ENCODE peak calls at places on chromosomes 5 and 9, in seven cellular contexts. A is stomach; Q is lung microvascular endothelial cell; H is RCC 7860; M is dorsolateral prefrontal cortex; G is stimulated activated effector memory CD8-positive, alpha-beta T cell treated with anti-CD3 and anti-CD28 coated beads, Interleukin-12 subunit alpha, Interleukin-12 subunit beta, amount 100 ng/mL, for 72 hours; Y is A172. P is an unnamed sample.

GRCh38 chr5:97131139-97131710 is 11.2 kb downstream of the LIX1 start:
- DNase-seq in A (no peak), Q (peak; percentile 6), H (no peak), M (no peak), G (no peak), Y (peak; percentile 47), P (no peak)

GRCh38 chr5:169142264-169142970 is 158.5 kb downstream of the SLIT3 start:
- DNase-seq in A (peak; percentile 94), Q (no peak), H (no peak), M (no peak), G (no peak), Y (peak; percentile 80), P (peak; percentile 57)

GRCh38 chr5:522899-523657 is 1.2 kb downstream of the SLC9A3 start:
- DNase-seq in A (peak; percentile 38), Q (no peak), H (no peak), M (no peak), G (no peak), Y (no peak), P (no peak)

GRCh38 chr5:174338204-174339010 is 292.9 kb downstream of the NSG2 start:
- DNase-seq in A (no peak), Q (no peak), H (peak; percentile 47), M (no peak), G (no peak), Y (peak; percentile 89), P (no peak)

GRCh38 chr5:5270958-5271605 is 131.0 kb downstream of the ADAMTS16 start:
- DNase-seq in A (peak; percentile 72), Q (no peak), H (peak; percentile 92), M (peak; percentile 45), G (no peak), Y (peak; percentile 94), P (peak; percentile 86)

GRCh38 chr9:8338249-8338721 is 538.7 kb upstream of the DMAC1 start:
- DNase-seq in A (no peak), Q (no peak), H (no peak), M (no peak), G (no peak), Y (no peak), P (no peak)

GRCh38 chr9:106707291-106707690 is 155.7 kb upstream of the ZNF462 start:
- DNase-seq in A (no peak), Q (no peak), H (no peak), M (no peak), G (no peak), Y (no peak), P (no peak)

GRCh38 chr5:65769539-65769938 is 47.5 kb downstream of the NLN start:
- DNase-seq in A (no peak), Q (peak; percentile 86), H (peak; percentile 81), M (no peak), G (no peak), Y (peak; percentile 84), P (no peak)

GRCh38 chr9:13113201-13113600 is 166.3 kb downstream of the MPDZ start:
- DNase-seq in A (no peak), Q (no peak), H (no peak), M (no peak), G (no peak), Y (no peak), P (no peak)

GRCh38 chr9:127545196-127546124 is 66.6 kb upstream of the STXBP1 start:
- DNase-seq in A (peak; percentile 82), Q (peak; percentile 50), H (peak; percentile 99), M (peak; percentile 54), G (no peak), Y (peak; percentile 98), P (peak; percentile 97)

GRCh38 chr5:132495672-132496630 is 5.4 kb upstream of the IRF1 start:
- DNase-seq in A (peak; percentile 96), Q (peak; percentile 65), H (peak; percentile 92), M (no peak), G (peak; percentile 58), Y (peak; percentile 92), P (peak; percentile 98)

GRCh38 chr5:122130152-122130551 is 806 bp downstream of the ZNF474 start:
- DNase-seq in A (no peak), Q (no peak), H (peak; percentile 12), M (no peak), G (no peak), Y (no peak), P (no peak)

GRCh38 chr9:135100241-135101067 is 13.0 kb downstream of the OLFM1 start:
- DNase-seq in A (no peak), Q (no peak), H (no peak), M (no peak), G (no peak), Y (no peak), P (no peak)

GRCh38 chr9:125904155-125904841 is 157.1 kb downstream of the PBX3 start:
- DNase-seq in A (no peak), Q (peak; percentile 4), H (no peak), M (no peak), G (no peak), Y (no peak), P (no peak)

P was measured in pancreas.